ENCODE peak calls at places on chromosomes 1 and 21, in six cellular contexts. One of them, this sample, is unnamed.

GRCh38 chr1:10107985-10108663 is 75.4 kb downstream of the UBE4B start:
- DNase-seq in upper lobe of right lung: no peak
- DNase-seq in effector memory CD4-positive, alpha-beta T cell: no peak
- DNase-seq in GM04504: peak
- DNase-seq in GM23248: peak
- DNase-seq in T-helper 22 cell: no peak
- DNase-seq in this sample: peak

GRCh38 chr1:46817814-46818213 is 19.0 kb downstream of the CYP4B1 start:
- DNase-seq in upper lobe of right lung: no peak
- DNase-seq in effector memory CD4-positive, alpha-beta T cell: no peak
- DNase-seq in GM04504: no peak
- DNase-seq in GM23248: no peak
- DNase-seq in T-helper 22 cell: no peak
- DNase-seq in this sample: no peak

GRCh38 chr1:193322218-193322617 is 135.8 kb upstream of the B3GALT2 start:
- DNase-seq in upper lobe of right lung: no peak
- DNase-seq in effector memory CD4-positive, alpha-beta T cell: no peak
- DNase-seq in GM04504: no peak
- DNase-seq in GM23248: peak
- DNase-seq in T-helper 22 cell: no peak
- DNase-seq in this sample: no peak

GRCh38 chr1:152886090-152886489 is 8.0 kb downstream of the SMCP start:
- DNase-seq in upper lobe of right lung: no peak
- DNase-seq in effector memory CD4-positive, alpha-beta T cell: no peak
- DNase-seq in GM04504: no peak
- DNase-seq in GM23248: peak
- DNase-seq in T-helper 22 cell: no peak
- DNase-seq in this sample: no peak

GRCh38 chr1:183124259-183124658 is 61.8 kb upstream of the LAMC2 start:
- DNase-seq in upper lobe of right lung: no peak
- DNase-seq in effector memory CD4-positive, alpha-beta T cell: no peak
- DNase-seq in GM04504: no peak
- DNase-seq in GM23248: no peak
- DNase-seq in T-helper 22 cell: no peak
- DNase-seq in this sample: no peak

GRCh38 chr1:3727042-3727824 is 25.0 kb upstream of the CCDC27 start:
- DNase-seq in upper lobe of right lung: no peak
- DNase-seq in effector memory CD4-positive, alpha-beta T cell: no peak
- DNase-seq in GM04504: no peak
- DNase-seq in GM23248: peak
- DNase-seq in T-helper 22 cell: no peak
- DNase-seq in this sample: no peak

GRCh38 chr1:180580237-180580636 is 21.5 kb downstream of the OVAAL start:
- DNase-seq in upper lobe of right lung: no peak
- DNase-seq in effector memory CD4-positive, alpha-beta T cell: no peak
- DNase-seq in GM04504: peak
- DNase-seq in GM23248: peak
- DNase-seq in T-helper 22 cell: no peak
- DNase-seq in this sample: no peak

GRCh38 chr1:86546787-86547221 is at the start of gene CLCA4:
- DNase-seq in upper lobe of right lung: no peak
- DNase-seq in effector memory CD4-positive, alpha-beta T cell: no peak
- DNase-seq in GM04504: no peak
- DNase-seq in GM23248: no peak
- DNase-seq in T-helper 22 cell: no peak
- DNase-seq in this sample: no peak

GRCh38 chr21:44962481-44962966 is 22.7 kb downstream of the SLX9 start:
- DNase-seq in upper lobe of right lung: no peak
- DNase-seq in effector memory CD4-positive, alpha-beta T cell: no peak
- DNase-seq in GM04504: peak
- DNase-seq in GM23248: peak
- DNase-seq in T-helper 22 cell: no peak
- DNase-seq in this sample: no peak

GRCh38 chr1:110976089-110976488 is 12.4 kb upstream of the LRIF1 start:
- DNase-seq in upper lobe of right lung: no peak
- DNase-seq in effector memory CD4-positive, alpha-beta T cell: no peak
- DNase-seq in GM04504: no peak
- DNase-seq in GM23248: peak
- DNase-seq in T-helper 22 cell: no peak
- DNase-seq in this sample: no peak

GRCh38 chr1:32172621-32173245 is 6.7 kb upstream of the TXLNA start:
- DNase-seq in upper lobe of right lung: no peak
- DNase-seq in effector memory CD4-positive, alpha-beta T cell: no peak
- DNase-seq in GM04504: no peak
- DNase-seq in GM23248: peak
- DNase-seq in T-helper 22 cell: no peak
- DNase-seq in this sample: no peak

GRCh38 chr1:26401891-26402290 is 8.7 kb upstream of the LIN28A start:
- DNase-seq in upper lobe of right lung: no peak
- DNase-seq in effector memory CD4-positive, alpha-beta T cell: no peak
- DNase-seq in GM04504: no peak
- DNase-seq in GM23248: no peak
- DNase-seq in T-helper 22 cell: no peak
- DNase-seq in this sample: no peak

GRCh38 chr21:14753466-14754258 is 207.5 kb upstream of the SAMSN1 start:
- DNase-seq in upper lobe of right lung: no peak
- DNase-seq in effector memory CD4-positive, alpha-beta T cell: no peak
- DNase-seq in GM04504: no peak
- DNase-seq in GM23248: no peak
- DNase-seq in T-helper 22 cell: no peak
- DNase-seq in this sample: no peak

GRCh38 chr21:28445081-28445830 is 547.4 kb downstream of the LTN1 start:
- DNase-seq in upper lobe of right lung: no peak
- DNase-seq in effector memory CD4-positive, alpha-beta T cell: no peak
- DNase-seq in GM04504: no peak
- DNase-seq in GM23248: peak
- DNase-seq in T-helper 22 cell: no peak
- DNase-seq in this sample: no peak

This sample was measured in chondrocyte.